ENCODE peak calls at places on chromosomes 13 and 19, in seven cellular contexts. W is esophagus muscularis mucosa, O is transverse colon, B is heart left ventricle, I is uterus, C is H1, U is IMR-90. Q is an unnamed sample.

GRCh38 chr13:84843368-84843767 is 955.9 kb downstream of the SLITRK6 start:
- DNase-seq in W (no peak), O (no peak), B (no peak), I (no peak), C (no peak), U (no peak), Q (no peak)

GRCh38 chr13:102812616-102813287 is 13.8 kb downstream of the BIVM start:
- DNase-seq in W (no peak), O (no peak), B (no peak), I (no peak), C (no peak), U (peak; percentile 15), Q (no peak)

GRCh38 chr13:45120967-45121366 is 657 bp downstream of the GTF2F2 start:
- DNase-seq in W (no peak), O (no peak), B (no peak), I (no peak), C (no peak), U (no peak), Q (no peak)

GRCh38 chr13:77699059-77699680 is 1.7 kb downstream of the SLAIN1 start:
- DNase-seq in W (no peak), O (no peak), B (no peak), I (no peak), C (no peak), U (no peak), Q (no peak)

GRCh38 chr19:36008336-36008978 is at the start of gene SYNE4:
- DNase-seq in W (no peak), O (peak; percentile 76), B (no peak), I (no peak), C (peak; percentile 81), U (no peak), Q (no peak)

GRCh38 chr13:95497307-95497943 is 55.1 kb upstream of the CLDN10 start:
- DNase-seq in W (no peak), O (no peak), B (peak; percentile 77), I (no peak), C (no peak), U (no peak), Q (no peak)

GRCh38 chr13:81929988-81930387 is 1589.1 kb upstream of the SPRY2 start:
- DNase-seq in W (no peak), O (no peak), B (no peak), I (no peak), C (no peak), U (no peak), Q (no peak)

GRCh38 chr13:19810996-19811881 is 28.5 kb upstream of the PSPC1 start:
- DNase-seq in W (no peak), O (no peak), B (no peak), I (no peak), C (no peak), U (peak; percentile 22), Q (no peak)

GRCh38 chr19:6806488-6806887 is 34.0 kb downstream of the VAV1 start:
- DNase-seq in W (no peak), O (no peak), B (no peak), I (no peak), C (no peak), U (no peak), Q (no peak)

GRCh38 chr13:30934803-30935202 is 2.3 kb downstream of the TEX26 start:
- DNase-seq in W (peak; percentile 72), O (no peak), B (no peak), I (no peak), C (no peak), U (no peak), Q (no peak)
- H3K27me3 ChIP-seq in W (no peaks in the 10 kb centered on the region), O (peaks cover 6% of the 10 kb centered on the region), B (peaks cover 16% of the 10 kb centered on the region), I (no peaks in the 10 kb centered on the region), C (peaks cover 5% of the 10 kb centered on the region), U (peaks cover 34% of the 10 kb centered on the region), Q (peaks cover 8% of the 10 kb centered on the region)

GRCh38 chr13:75537401-75538365 is at the start of gene COMMD6:
- DNase-seq in W (peak; percentile 93), O (peak; percentile 77), B (peak; percentile 87), I (peak; percentile 88), C (peak; percentile 92), U (peak; percentile 87), Q (peak; percentile 46)
- TF ChIP-seq POLR2A in W (no peak), O (peak; percentile 64), B (peak; percentile 53), I (peak; percentile 27), C (peak; percentile 75), U (peak; percentile 82), Q (peak; percentile 43)

DNA sequence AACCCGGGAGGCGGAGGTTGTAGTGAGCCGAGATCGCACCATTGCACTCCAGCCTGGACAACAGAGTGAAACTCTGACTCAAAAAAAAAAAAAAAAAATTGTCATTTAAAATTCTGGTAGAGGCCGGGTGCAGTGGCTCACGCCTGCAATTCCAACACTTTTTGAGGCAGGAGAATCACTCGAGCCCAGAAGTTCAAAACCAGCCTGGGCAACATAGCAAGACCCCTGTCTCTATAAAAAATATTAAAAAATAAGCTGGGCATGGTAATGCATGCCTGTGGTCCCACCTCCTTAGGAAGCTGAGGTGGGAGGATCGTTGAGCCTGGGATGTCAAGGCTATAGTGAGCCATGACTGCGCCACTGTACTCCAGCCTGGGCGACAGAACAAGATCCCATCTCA is 6.2 kb downstream of the NUCB1 start:
- DNase-seq in W (no peak), O (no peak), B (no peak), I (no peak), C (no peak), U (no peak), Q (no peak)
- H3K36me3 ChIP-seq in W (peaks cover 83% of the 10 kb centered on the region), O (no peaks in the 10 kb centered on the region), B (peaks cover 89% of the 10 kb centered on the region), I (no peaks in the 10 kb centered on the region), C (peaks cover 25% of the 10 kb centered on the region), U (peaks cover 49% of the 10 kb centered on the region), Q (peaks cover 60% of the 10 kb centered on the region)

DNA sequence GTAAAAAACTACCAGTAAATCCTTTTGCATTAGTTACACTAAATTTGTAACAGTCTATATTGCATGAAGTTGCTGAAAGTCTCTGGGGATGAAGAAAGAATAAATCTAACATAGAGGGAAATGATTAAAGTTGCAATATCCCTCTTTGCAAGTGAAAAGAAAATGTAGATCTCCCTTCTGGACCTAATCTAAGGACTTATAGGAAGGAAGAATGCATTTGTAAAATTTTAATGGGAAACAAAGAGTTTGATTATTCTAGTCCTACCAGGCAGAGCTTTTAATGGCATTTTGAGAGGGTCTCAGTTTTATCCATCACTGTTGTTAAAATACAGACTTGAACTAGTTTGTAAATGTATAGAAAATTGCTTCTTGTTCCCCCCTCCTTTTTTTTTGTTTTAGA is 215.8 kb downstream of the ATP8A2 start:
- DNase-seq in W (no peak), O (no peak), B (no peak), I (no peak), C (no peak), U (no peak), Q (no peak)
- H3K27me3 ChIP-seq in W (no peaks in the 10 kb centered on the region), O (no peaks in the 10 kb centered on the region), B (peaks cover 18% of the 10 kb centered on the region), I (no peaks in the 10 kb centered on the region), C (no peaks in the 10 kb centered on the region), U (no peaks in the 10 kb centered on the region), Q (no peaks in the 10 kb centered on the region)

GRCh38 chr19:39532233-39533002 is at the start of gene EID2B:
- DNase-seq in W (peak; percentile 96), O (peak; percentile 95), B (peak; percentile 97), I (peak; percentile 95), C (peak; percentile 96), U (peak; percentile 95), Q (peak; percentile 91)
- TF ChIP-seq POLR2A in W (no peak), O (peak; percentile 55), B (peak; percentile 78), I (peak; percentile 80), C (no peak), U (peak; percentile 30), Q (peak; percentile 48)

GRCh38 chr19:4389511-4390016 is 10.8 kb downstream of the SH3GL1 start:
- DNase-seq in W (no peak), O (no peak), B (no peak), I (no peak), C (no peak), U (no peak), Q (no peak)

GRCh38 chr19:4390862-4391693 is 9.3 kb downstream of the SH3GL1 start:
- DNase-seq in W (no peak), O (no peak), B (no peak), I (no peak), C (no peak), U (no peak), Q (no peak)

GRCh38 chr19:4389064-4389375 is 11.3 kb downstream of the SH3GL1 start:
- DNase-seq in W (no peak), O (no peak), B (no peak), I (no peak), C (no peak), U (no peak), Q (no peak)

GRCh38 chr19:4391701-4392543 is 8.4 kb downstream of the SH3GL1 start:
- DNase-seq in W (no peak), O (no peak), B (peak; percentile 68), I (peak; percentile 76), C (no peak), U (peak; percentile 91), Q (peak; percentile 44)

GRCh38 chr19:4390017-4390861 is 10.1 kb downstream of the SH3GL1 start:
- DNase-seq in W (no peak), O (peak; percentile 30), B (peak; percentile 65), I (no peak), C (no peak), U (peak; percentile 56), Q (no peak)
- H3K36me3 ChIP-seq in W (peaks cover 23% of the 10 kb centered on the region), O (no peaks in the 10 kb centered on the region), B (peaks cover 7% of the 10 kb centered on the region), I (no peaks in the 10 kb centered on the region), C (no peaks in the 10 kb centered on the region), U (peaks cover 6% of the 10 kb centered on the region), Q (no peaks in the 10 kb centered on the region)

GRCh38 chr19:13035820-13036365 is 40.6 kb downstream of the NFIX start:
- DNase-seq in W (no peak), O (no peak), B (no peak), I (no peak), C (no peak), U (no peak), Q (no peak)
- H3K27me3 ChIP-seq in W (no peaks in the 10 kb centered on the region), O (no peaks in the 10 kb centered on the region), B (no peaks in the 10 kb centered on the region), I (no peaks in the 10 kb centered on the region), C (peaks cover 22% of the 10 kb centered on the region), U (no peaks in the 10 kb centered on the region), Q (no peaks in the 10 kb centered on the region)

GRCh38 chr19:10316229-10317044 is 622 bp upstream of the FDX2 start:
- DNase-seq in W (no peak), O (no peak), B (no peak), I (no peak), C (no peak), U (no peak), Q (no peak)
- TF ChIP-seq POLR2A in W (no peak), O (no peak), B (no peak), I (no peak), C (no peak), U (no peak), Q (no peak)

GRCh38 chr13:32726374-32727037 is 140.3 kb downstream of the PDS5B start:
- DNase-seq in W (no peak), O (no peak), B (no peak), I (no peak), C (no peak), U (no peak), Q (no peak)

GRCh38 chr13:32722340-32722739 is 136.1 kb downstream of the PDS5B start:
- DNase-seq in W (no peak), O (no peak), B (no peak), I (no peak), C (no peak), U (no peak), Q (no peak)

GRCh38 chr13:32720026-32720425 is 133.8 kb downstream of the PDS5B start:
- DNase-seq in W (no peak), O (no peak), B (no peak), I (no peak), C (no peak), U (peak; percentile 48), Q (no peak)

GRCh38 chr13:32728327-32728726 is 142.1 kb downstream of the PDS5B start:
- DNase-seq in W (no peak), O (no peak), B (no peak), I (no peak), C (no peak), U (no peak), Q (no peak)

GRCh38 chr13:32723987-32724386 is 137.7 kb downstream of the PDS5B start:
- DNase-seq in W (no peak), O (no peak), B (no peak), I (no peak), C (no peak), U (no peak), Q (no peak)
- H3K36me3 ChIP-seq in W (no peaks in the 10 kb centered on the region), O (no peaks in the 10 kb centered on the region), B (no peaks in the 10 kb centered on the region), I (no peaks in the 10 kb centered on the region), C (peaks cover 17% of the 10 kb centered on the region), U (no peaks in the 10 kb centered on the region), Q (no peaks in the 10 kb centered on the region)